ENCODE peak calls at places on chromosomes 11 and 22, in ten cellular contexts. One of them, this sample, is unnamed.
A peak's percentile ranks its signal among the peaks of the same experiment; 100 is the strongest.

GRCh38 chr11:69075421-69076128 is 26.8 kb downstream of the TPCN2 start:
- DNase-seq in adrenal gland: no peak
- DNase-seq in fibroblast of mammary gland: peak; percentile 99
- DNase-seq in pancreas: no peak
- DNase-seq in HL-60: no peak
- DNase-seq in PC-3: peak; percentile 81
- DNase-seq in IMR-90: peak; percentile 99
- DNase-seq in cardiac fibroblast: peak; percentile 96
- DNase-seq in ovary: peak; percentile 96
- DNase-seq in fibroblast of pulmonary artery: peak; percentile 95
- DNase-seq in this sample: no peak

GRCh38 chr22:43592470-43592869 is 180.7 kb downstream of the MPPED1 start:
- DNase-seq in adrenal gland: no peak
- DNase-seq in pancreas: no peak
- DNase-seq in HL-60: no peak
- DNase-seq in PC-3: no peak
- DNase-seq in fibroblast of mammary gland: no peak
- DNase-seq in fibroblast of pulmonary artery: peak; percentile 7
- DNase-seq in cardiac fibroblast: peak; percentile 3
- DNase-seq in IMR-90: peak; percentile 2
- DNase-seq in ovary: no peak
- DNase-seq in this sample: no peak

GRCh38 chr11:11467278-11467677 is 114.2 kb upstream of the CSNK2A3 start:
- DNase-seq in HL-60: no peak
- DNase-seq in pancreas: no peak
- DNase-seq in fibroblast of mammary gland: no peak
- DNase-seq in fibroblast of pulmonary artery: no peak
- DNase-seq in ovary: no peak
- DNase-seq in PC-3: peak; percentile 19
- DNase-seq in IMR-90: no peak
- DNase-seq in cardiac fibroblast: no peak
- DNase-seq in adrenal gland: no peak
- DNase-seq in this sample: no peak

GRCh38 chr22:42131562-42131961 is 952 bp upstream of the CYP2D6 start:
- DNase-seq in cardiac fibroblast: no peak
- DNase-seq in pancreas: no peak
- DNase-seq in adrenal gland: no peak
- DNase-seq in fibroblast of mammary gland: no peak
- DNase-seq in HL-60: no peak
- DNase-seq in ovary: no peak
- DNase-seq in IMR-90: no peak
- DNase-seq in fibroblast of pulmonary artery: no peak
- DNase-seq in PC-3: no peak
- DNase-seq in this sample: no peak

GRCh38 chr11:77085652-77086051 is 17.0 kb upstream of the OMP start:
- DNase-seq in ovary: peak; percentile 32
- DNase-seq in pancreas: peak; percentile 30
- DNase-seq in HL-60: no peak
- DNase-seq in adrenal gland: no peak
- DNase-seq in cardiac fibroblast: no peak
- DNase-seq in fibroblast of mammary gland: no peak
- DNase-seq in PC-3: no peak
- DNase-seq in IMR-90: no peak
- DNase-seq in fibroblast of pulmonary artery: no peak
- DNase-seq in this sample: no peak

GRCh38 chr22:18056161-18056666 is 21.6 kb upstream of the PEX26 start:
- DNase-seq in HL-60: no peak
- DNase-seq in pancreas: no peak
- DNase-seq in adrenal gland: peak; percentile 73
- DNase-seq in PC-3: peak; percentile 51
- DNase-seq in fibroblast of mammary gland: peak; percentile 92
- DNase-seq in cardiac fibroblast: peak; percentile 40
- DNase-seq in IMR-90: peak; percentile 76
- DNase-seq in fibroblast of pulmonary artery: no peak
- DNase-seq in ovary: no peak
- DNase-seq in this sample: no peak

GRCh38 chr11:60777572-60777971 is 7.6 kb upstream of the MS4A10 start:
- DNase-seq in cardiac fibroblast: peak; percentile 84
- DNase-seq in adrenal gland: peak; percentile 17
- DNase-seq in IMR-90: peak; percentile 82
- DNase-seq in fibroblast of pulmonary artery: peak; percentile 95
- DNase-seq in ovary: no peak
- DNase-seq in HL-60: no peak
- DNase-seq in PC-3: peak; percentile 90
- DNase-seq in pancreas: no peak
- DNase-seq in fibroblast of mammary gland: peak; percentile 76
- DNase-seq in this sample: no peak

GRCh38 chr22:44247923-44248892 is 64.5 kb downstream of the SHISAL1 start:
- DNase-seq in fibroblast of pulmonary artery: no peak
- DNase-seq in adrenal gland: no peak
- DNase-seq in ovary: no peak
- DNase-seq in HL-60: no peak
- DNase-seq in IMR-90: no peak
- DNase-seq in PC-3: no peak
- DNase-seq in pancreas: no peak
- DNase-seq in cardiac fibroblast: no peak
- DNase-seq in fibroblast of mammary gland: no peak
- DNase-seq in this sample: no peak

GRCh38 chr11:44535201-44535980 is 30.1 kb upstream of the CD82 start:
- DNase-seq in HL-60: no peak
- DNase-seq in cardiac fibroblast: no peak
- DNase-seq in ovary: no peak
- DNase-seq in adrenal gland: no peak
- DNase-seq in fibroblast of pulmonary artery: no peak
- DNase-seq in IMR-90: no peak
- DNase-seq in fibroblast of mammary gland: no peak
- DNase-seq in pancreas: no peak
- DNase-seq in PC-3: no peak
- DNase-seq in this sample: no peak

GRCh38 chr11:65473275-65473860 is 25.5 kb upstream of the MALAT1 start:
- DNase-seq in IMR-90: peak; percentile 34
- DNase-seq in adrenal gland: no peak
- DNase-seq in HL-60: no peak
- DNase-seq in fibroblast of pulmonary artery: no peak
- DNase-seq in ovary: no peak
- DNase-seq in cardiac fibroblast: no peak
- DNase-seq in PC-3: no peak
- DNase-seq in fibroblast of mammary gland: peak; percentile 60
- DNase-seq in pancreas: no peak
- DNase-seq in this sample: no peak

GRCh38 chr11:47412152-47412746 is 3.9 kb downstream of the SLC39A13 start:
- DNase-seq in cardiac fibroblast: peak; percentile 53
- DNase-seq in pancreas: peak; percentile 84
- DNase-seq in HL-60: no peak
- DNase-seq in adrenal gland: peak; percentile 71
- DNase-seq in fibroblast of pulmonary artery: peak; percentile 44
- DNase-seq in PC-3: peak; percentile 51
- DNase-seq in fibroblast of mammary gland: peak; percentile 51
- DNase-seq in ovary: peak; percentile 62
- DNase-seq in IMR-90: peak; percentile 26
- DNase-seq in this sample: peak; percentile 60

GRCh38 chr11:35404397-35404775 is 15.0 kb downstream of the SLC1A2 start:
- DNase-seq in PC-3: peak; percentile 69
- DNase-seq in IMR-90: peak; percentile 38
- DNase-seq in fibroblast of mammary gland: peak; percentile 42
- DNase-seq in adrenal gland: peak; percentile 57
- DNase-seq in HL-60: no peak
- DNase-seq in fibroblast of pulmonary artery: peak; percentile 51
- DNase-seq in pancreas: peak; percentile 81
- DNase-seq in ovary: no peak
- DNase-seq in cardiac fibroblast: peak; percentile 30
- DNase-seq in this sample: no peak

GRCh38 chr11:35145249-35145648 is 6.3 kb downstream of the CD44 start:
- DNase-seq in HL-60: peak; percentile 80
- DNase-seq in fibroblast of pulmonary artery: no peak
- DNase-seq in IMR-90: peak; percentile 60
- DNase-seq in fibroblast of mammary gland: peak; percentile 52
- DNase-seq in ovary: no peak
- DNase-seq in adrenal gland: no peak
- DNase-seq in PC-3: peak; percentile 81
- DNase-seq in pancreas: peak; percentile 70
- DNase-seq in cardiac fibroblast: no peak
- DNase-seq in this sample: no peak

GRCh38 chr22:41557401-41558240 is 3.2 kb upstream of the CSDC2 start:
- DNase-seq in HL-60: no peak
- DNase-seq in adrenal gland: peak; percentile 86
- DNase-seq in fibroblast of pulmonary artery: peak; percentile 94
- DNase-seq in PC-3: no peak
- DNase-seq in pancreas: no peak
- DNase-seq in fibroblast of mammary gland: peak; percentile 89
- DNase-seq in ovary: peak; percentile 95
- DNase-seq in cardiac fibroblast: peak; percentile 96
- DNase-seq in IMR-90: peak; percentile 94
- DNase-seq in this sample: no peak

GRCh38 chr22:45991108-45991507 is 14.1 kb upstream of the WNT7B start:
- DNase-seq in HL-60: no peak
- DNase-seq in ovary: no peak
- DNase-seq in IMR-90: no peak
- DNase-seq in cardiac fibroblast: no peak
- DNase-seq in adrenal gland: no peak
- DNase-seq in fibroblast of mammary gland: no peak
- DNase-seq in pancreas: no peak
- DNase-seq in PC-3: no peak
- DNase-seq in fibroblast of pulmonary artery: no peak
- DNase-seq in this sample: no peak

GRCh38 chr11:12090061-12090572 is 20.3 kb upstream of the MICAL2 start:
- DNase-seq in adrenal gland: no peak
- DNase-seq in IMR-90: peak; percentile 61
- DNase-seq in ovary: no peak
- DNase-seq in PC-3: peak; percentile 94
- DNase-seq in fibroblast of mammary gland: peak; percentile 78
- DNase-seq in fibroblast of pulmonary artery: peak; percentile 48
- DNase-seq in cardiac fibroblast: peak; percentile 64
- DNase-seq in HL-60: peak; percentile 85
- DNase-seq in pancreas: no peak
- DNase-seq in this sample: no peak

GRCh38 chr22:50625568-50626313 is 2.2 kb downstream of the ARSA start:
- DNase-seq in adrenal gland: no peak
- DNase-seq in HL-60: no peak
- DNase-seq in PC-3: no peak
- DNase-seq in cardiac fibroblast: no peak
- DNase-seq in pancreas: peak; percentile 81
- DNase-seq in IMR-90: no peak
- DNase-seq in ovary: no peak
- DNase-seq in fibroblast of pulmonary artery: no peak
- DNase-seq in fibroblast of mammary gland: no peak
- DNase-seq in this sample: no peak
- TF ChIP-seq CTCF in adrenal gland: no peak
- TF ChIP-seq CTCF in HL-60: no peak
- TF ChIP-seq CTCF in PC-3: peak; percentile 25
- TF ChIP-seq CTCF in cardiac fibroblast: no peak
- TF ChIP-seq CTCF in pancreas: no peak
- TF ChIP-seq CTCF in IMR-90: peak; percentile 17
- TF ChIP-seq CTCF in ovary: no peak
- TF ChIP-seq CTCF in fibroblast of pulmonary artery: no peak
- TF ChIP-seq CTCF in fibroblast of mammary gland: peak; percentile 3
- TF ChIP-seq CTCF in this sample: no peak

GRCh38 chr22:50102946-50103345 is 13.1 kb downstream of the MOV10L1 start:
- DNase-seq in pancreas: no peak
- DNase-seq in IMR-90: no peak
- DNase-seq in ovary: no peak
- DNase-seq in cardiac fibroblast: no peak
- DNase-seq in fibroblast of pulmonary artery: no peak
- DNase-seq in HL-60: no peak
- DNase-seq in PC-3: peak; percentile 4
- DNase-seq in adrenal gland: no peak
- DNase-seq in fibroblast of mammary gland: no peak
- DNase-seq in this sample: no peak
- TF ChIP-seq CTCF in pancreas: no peak
- TF ChIP-seq CTCF in IMR-90: no peak
- TF ChIP-seq CTCF in ovary: no peak
- TF ChIP-seq CTCF in cardiac fibroblast: no peak
- TF ChIP-seq CTCF in fibroblast of pulmonary artery: no peak
- TF ChIP-seq CTCF in HL-60: no peak
- TF ChIP-seq CTCF in PC-3: peak; percentile 17
- TF ChIP-seq CTCF in adrenal gland: no peak
- TF ChIP-seq CTCF in fibroblast of mammary gland: no peak
- TF ChIP-seq CTCF in this sample: no peak

GRCh38 chr22:47776329-47776728 is 1013.9 kb downstream of the TBC1D22A start:
- DNase-seq in cardiac fibroblast: no peak
- DNase-seq in fibroblast of mammary gland: no peak
- DNase-seq in adrenal gland: no peak
- DNase-seq in ovary: no peak
- DNase-seq in PC-3: no peak
- DNase-seq in IMR-90: no peak
- DNase-seq in fibroblast of pulmonary artery: no peak
- DNase-seq in pancreas: no peak
- DNase-seq in HL-60: no peak
- DNase-seq in this sample: no peak
- TF ChIP-seq CTCF in cardiac fibroblast: no peak
- TF ChIP-seq CTCF in fibroblast of mammary gland: no peak
- TF ChIP-seq CTCF in adrenal gland: no peak
- TF ChIP-seq CTCF in ovary: no peak
- TF ChIP-seq CTCF in PC-3: no peak
- TF ChIP-seq CTCF in IMR-90: no peak
- TF ChIP-seq CTCF in fibroblast of pulmonary artery: no peak
- TF ChIP-seq CTCF in pancreas: no peak
- TF ChIP-seq CTCF in HL-60: no peak
- TF ChIP-seq CTCF in this sample: no peak

DNA sequence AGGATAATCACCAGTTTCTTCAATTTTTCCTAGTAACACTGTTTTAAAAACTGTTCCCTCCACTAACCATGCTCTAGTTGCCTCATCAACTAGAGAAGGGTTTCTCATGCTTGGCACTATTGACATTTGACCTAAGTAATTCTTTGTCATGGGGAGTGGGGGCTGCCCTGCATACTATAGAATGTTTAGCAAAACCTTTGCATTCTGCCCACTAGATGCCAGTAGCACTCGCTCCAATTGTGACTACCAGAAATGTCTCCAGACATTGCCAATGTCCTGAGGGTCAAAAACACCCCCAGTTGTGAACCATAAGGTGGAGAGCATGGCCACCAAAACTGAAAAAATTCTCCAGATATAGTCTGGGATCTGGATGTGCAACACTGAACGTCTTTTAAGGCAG is 27.6 kb upstream of the BMAL1 start:
- DNase-seq in cardiac fibroblast: peak; percentile 19
- DNase-seq in ovary: no peak
- DNase-seq in IMR-90: no peak
- DNase-seq in PC-3: peak; percentile 48
- DNase-seq in adrenal gland: no peak
- DNase-seq in pancreas: no peak
- DNase-seq in HL-60: no peak
- DNase-seq in fibroblast of pulmonary artery: peak; percentile 20
- DNase-seq in fibroblast of mammary gland: peak; percentile 26
- DNase-seq in this sample: no peak
- TF ChIP-seq CTCF in cardiac fibroblast: peak; percentile 38
- TF ChIP-seq CTCF in ovary: no peak
- TF ChIP-seq CTCF in IMR-90: peak; percentile 32
- TF ChIP-seq CTCF in PC-3: peak; percentile 62
- TF ChIP-seq CTCF in adrenal gland: no peak
- TF ChIP-seq CTCF in pancreas: no peak
- TF ChIP-seq CTCF in HL-60: no peak
- TF ChIP-seq CTCF in fibroblast of pulmonary artery: peak; percentile 36
- TF ChIP-seq CTCF in fibroblast of mammary gland: peak; percentile 40
- TF ChIP-seq CTCF in this sample: no peak

DNA sequence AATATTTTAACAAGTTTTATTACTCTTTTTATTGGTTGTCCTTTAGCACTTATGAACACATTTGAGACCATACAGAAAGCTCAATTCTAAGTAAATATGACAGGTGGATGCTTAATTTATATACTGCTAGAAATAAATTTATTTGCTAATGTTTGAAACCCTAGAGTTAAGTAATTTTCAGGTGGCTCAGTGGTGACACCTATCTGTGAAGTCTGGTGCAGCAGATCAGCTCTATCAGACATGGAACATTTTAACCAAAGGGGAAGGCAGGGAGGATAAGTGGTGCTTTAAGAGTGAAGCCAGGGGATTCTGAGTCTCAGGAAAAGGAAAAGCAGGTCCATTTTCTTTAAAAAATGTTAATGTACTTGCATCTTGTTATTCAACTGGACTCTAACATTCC is 175.8 kb downstream of the DSCAML1 start:
- DNase-seq in fibroblast of mammary gland: peak; percentile 28
- DNase-seq in HL-60: no peak
- DNase-seq in IMR-90: peak; percentile 18
- DNase-seq in pancreas: no peak
- DNase-seq in cardiac fibroblast: peak; percentile 12
- DNase-seq in adrenal gland: no peak
- DNase-seq in PC-3: peak; percentile 56
- DNase-seq in ovary: no peak
- DNase-seq in fibroblast of pulmonary artery: peak; percentile 23
- DNase-seq in this sample: no peak
- TF ChIP-seq CTCF in fibroblast of mammary gland: peak; percentile 75
- TF ChIP-seq CTCF in HL-60: peak; percentile 1
- TF ChIP-seq CTCF in IMR-90: peak; percentile 61
- TF ChIP-seq CTCF in pancreas: no peak
- TF ChIP-seq CTCF in cardiac fibroblast: peak; percentile 68
- TF ChIP-seq CTCF in adrenal gland: no peak
- TF ChIP-seq CTCF in PC-3: peak; percentile 83
- TF ChIP-seq CTCF in ovary: no peak
- TF ChIP-seq CTCF in fibroblast of pulmonary artery: peak; percentile 61
- TF ChIP-seq CTCF in this sample: no peak